ENCODE peak calls at places on chromosomes 1 and 21, in seven cellular contexts. T is stimulated activated CD8-positive, alpha-beta memory T cell treated with anti-CD3 and anti-CD28 coated beads, Interleukin-4, amount 100 ng/mL, for 4 hours; M is activated naive CD4-positive, alpha-beta T cell; O is left cardiac atrium; F is CD8-positive, alpha-beta memory T cell; I is ELR; B is memory B cell. E is an unnamed sample.

GRCh38 chr21:42289926-42290325 is 25.3 kb downstream of the TFF3 start:
- DNase-seq in T (no peak), M (no peak), O (peak; percentile 43), F (no peak), I (no peak), B (no peak), E (no peak)

GRCh38 chr1:205071028-205071409 is 13.2 kb downstream of the TMEM81 start:
- DNase-seq in T (no peak), M (no peak), O (no peak), F (no peak), I (no peak), B (no peak), E (no peak)

GRCh38 chr1:203702130-203702577 is 62.8 kb upstream of the LAX1 start:
- DNase-seq in T (peak; percentile 53), M (peak; percentile 38), O (peak; percentile 33), F (peak; percentile 64), I (peak; percentile 65), B (peak; percentile 74), E (peak; percentile 83)

GRCh38 chr1:41286992-41287391 is 44.9 kb upstream of the SCMH1 start:
- DNase-seq in T (no peak), M (no peak), O (no peak), F (no peak), I (no peak), B (no peak), E (no peak)

GRCh38 chr1:12546771-12547585 is 71.0 kb downstream of the DHRS3 start:
- DNase-seq in T (no peak), M (no peak), O (peak; percentile 87), F (no peak), I (no peak), B (no peak), E (no peak)

GRCh38 chr1:10628685-10629084 is 153.9 kb downstream of the PEX14 start:
- DNase-seq in T (no peak), M (no peak), O (peak; percentile 77), F (no peak), I (no peak), B (no peak), E (no peak)

GRCh38 chr1:186829679-186830587 is 1.2 kb downstream of the PLA2G4A start:
- DNase-seq in T (no peak), M (no peak), O (no peak), F (no peak), I (no peak), B (no peak), E (no peak)

GRCh38 chr1:183989078-183989577 is 48.4 kb downstream of the COLGALT2 start:
- DNase-seq in T (no peak), M (no peak), O (peak; percentile 64), F (no peak), I (peak; percentile 90), B (no peak), E (peak; percentile 54)

GRCh38 chr1:116574581-116575291 is 3.9 kb upstream of the CD58 start:
- DNase-seq in T (peak; percentile 28), M (peak; percentile 18), O (peak; percentile 58), F (peak; percentile 44), I (peak; percentile 77), B (peak; percentile 39), E (peak; percentile 73)